ENCODE peak calls at places on chromosomes 1 and 21, in six cellular contexts. One of them, this sample, is unnamed.

GRCh38 chr1:175402336-175402735 is 209.8 kb upstream of the KIAA0040 start:
- DNase-seq in stimulated activated CD4-positive, alpha-beta T cell treated with anti-CD3 and anti-CD28 coated beads, Interleukin-4, amount 100 ng/mL, for 24 hours: no peak
- DNase-seq in stimulated activated CD8-positive, alpha-beta memory T cell treated with anti-CD3 and anti-CD28 coated beads, Interleukin-15, amount 100 ng/mL, for 4 hours: no peak
- DNase-seq in lung: no peak
- DNase-seq in Panc1: no peak
- DNase-seq in dermis microvascular lymphatic vessel endothelial cell: no peak
- DNase-seq in this sample: no peak

GRCh38 chr1:193211539-193211938 is 25.1 kb upstream of the B3GALT2 start:
- DNase-seq in stimulated activated CD4-positive, alpha-beta T cell treated with anti-CD3 and anti-CD28 coated beads, Interleukin-4, amount 100 ng/mL, for 24 hours: no peak
- DNase-seq in stimulated activated CD8-positive, alpha-beta memory T cell treated with anti-CD3 and anti-CD28 coated beads, Interleukin-15, amount 100 ng/mL, for 4 hours: no peak
- DNase-seq in lung: no peak
- DNase-seq in Panc1: no peak
- DNase-seq in dermis microvascular lymphatic vessel endothelial cell: peak; percentile 13
- DNase-seq in this sample: no peak

GRCh38 chr1:167056529-167057296 is 33.5 kb downstream of the GPA33 start:
- DNase-seq in stimulated activated CD4-positive, alpha-beta T cell treated with anti-CD3 and anti-CD28 coated beads, Interleukin-4, amount 100 ng/mL, for 24 hours: no peak
- DNase-seq in stimulated activated CD8-positive, alpha-beta memory T cell treated with anti-CD3 and anti-CD28 coated beads, Interleukin-15, amount 100 ng/mL, for 4 hours: no peak
- DNase-seq in lung: no peak
- DNase-seq in Panc1: no peak
- DNase-seq in dermis microvascular lymphatic vessel endothelial cell: no peak
- DNase-seq in this sample: no peak

GRCh38 chr1:148160421-148161251 is 8.6 kb upstream of the NBPF11 start:
- DNase-seq in stimulated activated CD4-positive, alpha-beta T cell treated with anti-CD3 and anti-CD28 coated beads, Interleukin-4, amount 100 ng/mL, for 24 hours: no peak
- DNase-seq in stimulated activated CD8-positive, alpha-beta memory T cell treated with anti-CD3 and anti-CD28 coated beads, Interleukin-15, amount 100 ng/mL, for 4 hours: no peak
- DNase-seq in lung: no peak
- DNase-seq in Panc1: no peak
- DNase-seq in dermis microvascular lymphatic vessel endothelial cell: no peak
- DNase-seq in this sample: no peak

GRCh38 chr21:27545754-27546349 is 579.0 kb upstream of the ADAMTS5 start:
- DNase-seq in stimulated activated CD4-positive, alpha-beta T cell treated with anti-CD3 and anti-CD28 coated beads, Interleukin-4, amount 100 ng/mL, for 24 hours: no peak
- DNase-seq in stimulated activated CD8-positive, alpha-beta memory T cell treated with anti-CD3 and anti-CD28 coated beads, Interleukin-15, amount 100 ng/mL, for 4 hours: no peak
- DNase-seq in lung: no peak
- DNase-seq in Panc1: no peak
- DNase-seq in dermis microvascular lymphatic vessel endothelial cell: no peak
- DNase-seq in this sample: no peak

GRCh38 chr1:229114315-229114714 is 156.6 kb upstream of the RAB4A start:
- DNase-seq in stimulated activated CD4-positive, alpha-beta T cell treated with anti-CD3 and anti-CD28 coated beads, Interleukin-4, amount 100 ng/mL, for 24 hours: no peak
- DNase-seq in stimulated activated CD8-positive, alpha-beta memory T cell treated with anti-CD3 and anti-CD28 coated beads, Interleukin-15, amount 100 ng/mL, for 4 hours: no peak
- DNase-seq in lung: no peak
- DNase-seq in Panc1: no peak
- DNase-seq in dermis microvascular lymphatic vessel endothelial cell: peak; percentile 56
- DNase-seq in this sample: no peak

GRCh38 chr1:53249706-53250105 is 11.4 kb upstream of the MAGOH start:
- DNase-seq in stimulated activated CD4-positive, alpha-beta T cell treated with anti-CD3 and anti-CD28 coated beads, Interleukin-4, amount 100 ng/mL, for 24 hours: no peak
- DNase-seq in stimulated activated CD8-positive, alpha-beta memory T cell treated with anti-CD3 and anti-CD28 coated beads, Interleukin-15, amount 100 ng/mL, for 4 hours: no peak
- DNase-seq in lung: no peak
- DNase-seq in Panc1: no peak
- DNase-seq in dermis microvascular lymphatic vessel endothelial cell: no peak
- DNase-seq in this sample: no peak

GRCh38 chr1:245160976-245161375 is 6.2 kb downstream of the KIF26B start:
- DNase-seq in stimulated activated CD4-positive, alpha-beta T cell treated with anti-CD3 and anti-CD28 coated beads, Interleukin-4, amount 100 ng/mL, for 24 hours: no peak
- DNase-seq in stimulated activated CD8-positive, alpha-beta memory T cell treated with anti-CD3 and anti-CD28 coated beads, Interleukin-15, amount 100 ng/mL, for 4 hours: no peak
- DNase-seq in lung: no peak
- DNase-seq in Panc1: no peak
- DNase-seq in dermis microvascular lymphatic vessel endothelial cell: no peak
- DNase-seq in this sample: no peak

GRCh38 chr1:73839922-73840321 is 358.1 kb downstream of the LRRIQ3 start:
- DNase-seq in stimulated activated CD4-positive, alpha-beta T cell treated with anti-CD3 and anti-CD28 coated beads, Interleukin-4, amount 100 ng/mL, for 24 hours: no peak
- DNase-seq in stimulated activated CD8-positive, alpha-beta memory T cell treated with anti-CD3 and anti-CD28 coated beads, Interleukin-15, amount 100 ng/mL, for 4 hours: no peak
- DNase-seq in lung: no peak
- DNase-seq in Panc1: no peak
- DNase-seq in dermis microvascular lymphatic vessel endothelial cell: peak; percentile 1
- DNase-seq in this sample: peak; percentile 18

GRCh38 chr1:88141499-88142074 is 542.5 kb upstream of the PKN2 start:
- DNase-seq in stimulated activated CD4-positive, alpha-beta T cell treated with anti-CD3 and anti-CD28 coated beads, Interleukin-4, amount 100 ng/mL, for 24 hours: no peak
- DNase-seq in stimulated activated CD8-positive, alpha-beta memory T cell treated with anti-CD3 and anti-CD28 coated beads, Interleukin-15, amount 100 ng/mL, for 4 hours: no peak
- DNase-seq in lung: no peak
- DNase-seq in Panc1: no peak
- DNase-seq in dermis microvascular lymphatic vessel endothelial cell: no peak
- DNase-seq in this sample: no peak

GRCh38 chr1:155004352-155005075 is 1.9 kb downstream of the ZBTB7B start:
- DNase-seq in stimulated activated CD4-positive, alpha-beta T cell treated with anti-CD3 and anti-CD28 coated beads, Interleukin-4, amount 100 ng/mL, for 24 hours: no peak
- DNase-seq in stimulated activated CD8-positive, alpha-beta memory T cell treated with anti-CD3 and anti-CD28 coated beads, Interleukin-15, amount 100 ng/mL, for 4 hours: no peak
- DNase-seq in lung: no peak
- DNase-seq in Panc1: no peak
- DNase-seq in dermis microvascular lymphatic vessel endothelial cell: no peak
- DNase-seq in this sample: no peak

GRCh38 chr1:149942207-149942606 is 5.5 kb upstream of the MTMR11 start:
- DNase-seq in stimulated activated CD4-positive, alpha-beta T cell treated with anti-CD3 and anti-CD28 coated beads, Interleukin-4, amount 100 ng/mL, for 24 hours: no peak
- DNase-seq in stimulated activated CD8-positive, alpha-beta memory T cell treated with anti-CD3 and anti-CD28 coated beads, Interleukin-15, amount 100 ng/mL, for 4 hours: no peak
- DNase-seq in lung: no peak
- DNase-seq in Panc1: no peak
- DNase-seq in dermis microvascular lymphatic vessel endothelial cell: peak; percentile 41
- DNase-seq in this sample: no peak

GRCh38 chr21:27776925-27777553 is 810.2 kb upstream of the ADAMTS5 start:
- DNase-seq in stimulated activated CD4-positive, alpha-beta T cell treated with anti-CD3 and anti-CD28 coated beads, Interleukin-4, amount 100 ng/mL, for 24 hours: no peak
- DNase-seq in stimulated activated CD8-positive, alpha-beta memory T cell treated with anti-CD3 and anti-CD28 coated beads, Interleukin-15, amount 100 ng/mL, for 4 hours: no peak
- DNase-seq in lung: no peak
- DNase-seq in Panc1: no peak
- DNase-seq in dermis microvascular lymphatic vessel endothelial cell: no peak
- DNase-seq in this sample: peak; percentile 76

GRCh38 chr1:154715385-154715784 is 107.4 kb upstream of the ADAR start:
- DNase-seq in stimulated activated CD4-positive, alpha-beta T cell treated with anti-CD3 and anti-CD28 coated beads, Interleukin-4, amount 100 ng/mL, for 24 hours: no peak
- DNase-seq in stimulated activated CD8-positive, alpha-beta memory T cell treated with anti-CD3 and anti-CD28 coated beads, Interleukin-15, amount 100 ng/mL, for 4 hours: no peak
- DNase-seq in lung: no peak
- DNase-seq in Panc1: no peak
- DNase-seq in dermis microvascular lymphatic vessel endothelial cell: no peak
- DNase-seq in this sample: no peak

GRCh38 chr1:115781343-115781742 is 12.8 kb upstream of the CASQ2 start:
- DNase-seq in stimulated activated CD4-positive, alpha-beta T cell treated with anti-CD3 and anti-CD28 coated beads, Interleukin-4, amount 100 ng/mL, for 24 hours: no peak
- DNase-seq in stimulated activated CD8-positive, alpha-beta memory T cell treated with anti-CD3 and anti-CD28 coated beads, Interleukin-15, amount 100 ng/mL, for 4 hours: no peak
- DNase-seq in lung: no peak
- DNase-seq in Panc1: no peak
- DNase-seq in dermis microvascular lymphatic vessel endothelial cell: no peak
- DNase-seq in this sample: no peak